ENCODE peak calls at places on chromosomes 3 and 15, in seven cellular contexts. One of them, this sample, is unnamed.

GRCh38 chr3:9201278-9201677 is 48.2 kb downstream of the SRGAP3 start:
- DNase-seq in osteocyte: no peak
- DNase-seq in MV-4-11: no peak
- DNase-seq in activated CD8-positive, alpha-beta memory T cell treated with anti-CD3 and anti-CD28 coated beads for 24 hours: no peak
- DNase-seq in NCI-H1105 treated with DMSO at 0.1 percent for 48 hours: no peak
- DNase-seq in GM10248: no peak
- DNase-seq in IMR-90: no peak
- DNase-seq in this sample: peak

GRCh38 chr3:1534252-1534651 is 441.4 kb downstream of the CNTN6 start:
- DNase-seq in osteocyte: no peak
- DNase-seq in MV-4-11: no peak
- DNase-seq in activated CD8-positive, alpha-beta memory T cell treated with anti-CD3 and anti-CD28 coated beads for 24 hours: no peak
- DNase-seq in NCI-H1105 treated with DMSO at 0.1 percent for 48 hours: no peak
- DNase-seq in GM10248: no peak
- DNase-seq in IMR-90: no peak
- DNase-seq in this sample: no peak

GRCh38 chr15:63476229-63476632 is 28.2 kb upstream of the USP3 start:
- DNase-seq in osteocyte: no peak
- DNase-seq in MV-4-11: no peak
- DNase-seq in activated CD8-positive, alpha-beta memory T cell treated with anti-CD3 and anti-CD28 coated beads for 24 hours: no peak
- DNase-seq in NCI-H1105 treated with DMSO at 0.1 percent for 48 hours: no peak
- DNase-seq in GM10248: no peak
- DNase-seq in IMR-90: peak
- DNase-seq in this sample: peak

GRCh38 chr3:176208915-176209314 is 988.4 kb downstream of the TBL1XR1 start:
- DNase-seq in osteocyte: no peak
- DNase-seq in MV-4-11: no peak
- DNase-seq in activated CD8-positive, alpha-beta memory T cell treated with anti-CD3 and anti-CD28 coated beads for 24 hours: no peak
- DNase-seq in NCI-H1105 treated with DMSO at 0.1 percent for 48 hours: no peak
- DNase-seq in GM10248: no peak
- DNase-seq in IMR-90: no peak
- DNase-seq in this sample: no peak

GRCh38 chr3:70963412-70963811 is 620.1 kb downstream of the FOXP1 start:
- DNase-seq in osteocyte: no peak
- DNase-seq in MV-4-11: no peak
- DNase-seq in activated CD8-positive, alpha-beta memory T cell treated with anti-CD3 and anti-CD28 coated beads for 24 hours: no peak
- DNase-seq in NCI-H1105 treated with DMSO at 0.1 percent for 48 hours: no peak
- DNase-seq in GM10248: no peak
- DNase-seq in IMR-90: no peak
- DNase-seq in this sample: no peak

GRCh38 chr3:107241217-107241616 is 136.0 kb upstream of the CCDC54 start:
- DNase-seq in osteocyte: no peak
- DNase-seq in MV-4-11: no peak
- DNase-seq in activated CD8-positive, alpha-beta memory T cell treated with anti-CD3 and anti-CD28 coated beads for 24 hours: no peak
- DNase-seq in NCI-H1105 treated with DMSO at 0.1 percent for 48 hours: peak
- DNase-seq in GM10248: peak
- DNase-seq in IMR-90: no peak
- DNase-seq in this sample: peak

GRCh38 chr15:58489289-58489688 is 57.5 kb downstream of the LIPC start:
- DNase-seq in osteocyte: no peak
- DNase-seq in MV-4-11: no peak
- DNase-seq in activated CD8-positive, alpha-beta memory T cell treated with anti-CD3 and anti-CD28 coated beads for 24 hours: no peak
- DNase-seq in NCI-H1105 treated with DMSO at 0.1 percent for 48 hours: no peak
- DNase-seq in GM10248: no peak
- DNase-seq in IMR-90: no peak
- DNase-seq in this sample: no peak

GRCh38 chr15:74430510-74430951 is 3.2 kb downstream of the SEMA7A start:
- DNase-seq in osteocyte: no peak
- DNase-seq in MV-4-11: no peak
- DNase-seq in activated CD8-positive, alpha-beta memory T cell treated with anti-CD3 and anti-CD28 coated beads for 24 hours: no peak
- DNase-seq in NCI-H1105 treated with DMSO at 0.1 percent for 48 hours: no peak
- DNase-seq in GM10248: no peak
- DNase-seq in IMR-90: no peak
- DNase-seq in this sample: peak

GRCh38 chr15:67064607-67065530 is 533 bp upstream of the SMAD3 start:
- DNase-seq in osteocyte: peak
- DNase-seq in MV-4-11: no peak
- DNase-seq in activated CD8-positive, alpha-beta memory T cell treated with anti-CD3 and anti-CD28 coated beads for 24 hours: peak
- DNase-seq in NCI-H1105 treated with DMSO at 0.1 percent for 48 hours: no peak
- DNase-seq in GM10248: peak
- DNase-seq in IMR-90: no peak
- DNase-seq in this sample: no peak

GRCh38 chr3:113228969-113229368 is 17.6 kb downstream of the BOC start:
- DNase-seq in osteocyte: no peak
- DNase-seq in MV-4-11: no peak
- DNase-seq in activated CD8-positive, alpha-beta memory T cell treated with anti-CD3 and anti-CD28 coated beads for 24 hours: no peak
- DNase-seq in NCI-H1105 treated with DMSO at 0.1 percent for 48 hours: no peak
- DNase-seq in GM10248: no peak
- DNase-seq in IMR-90: no peak
- DNase-seq in this sample: no peak

GRCh38 chr3:138426211-138426610 is 8.2 kb upstream of the ESYT3 start:
- DNase-seq in osteocyte: no peak
- DNase-seq in MV-4-11: no peak
- DNase-seq in activated CD8-positive, alpha-beta memory T cell treated with anti-CD3 and anti-CD28 coated beads for 24 hours: no peak
- DNase-seq in NCI-H1105 treated with DMSO at 0.1 percent for 48 hours: no peak
- DNase-seq in GM10248: no peak
- DNase-seq in IMR-90: peak
- DNase-seq in this sample: peak

GRCh38 chr15:77904436-77904821 is 173.1 kb downstream of the TBC1D2B start:
- DNase-seq in osteocyte: no peak
- DNase-seq in MV-4-11: no peak
- DNase-seq in activated CD8-positive, alpha-beta memory T cell treated with anti-CD3 and anti-CD28 coated beads for 24 hours: no peak
- DNase-seq in NCI-H1105 treated with DMSO at 0.1 percent for 48 hours: no peak
- DNase-seq in GM10248: no peak
- DNase-seq in IMR-90: no peak
- DNase-seq in this sample: no peak

GRCh38 chr15:75452968-75453702 is 1.6 kb upstream of the SIN3A start:
- DNase-seq in osteocyte: no peak
- DNase-seq in MV-4-11: peak
- DNase-seq in activated CD8-positive, alpha-beta memory T cell treated with anti-CD3 and anti-CD28 coated beads for 24 hours: peak
- DNase-seq in NCI-H1105 treated with DMSO at 0.1 percent for 48 hours: peak
- DNase-seq in GM10248: no peak
- DNase-seq in IMR-90: no peak
- DNase-seq in this sample: peak